ENCODE peak calls at places on chromosome 22, in four cellular contexts. One of them, this sample, is unnamed.

GRCh38 chr22:30214703-30215405 is 31.7 kb downstream of the LIF start:
- DNase-seq in AML-193: no peak
- DNase-seq in tibial artery: no peak
- DNase-seq in stimulated activated CD8-positive, alpha-beta memory T cell treated with anti-CD3 and anti-CD28 coated beads, Interleukin-15, amount 100 ng/mL, for 4 hours: no peak
- DNase-seq in this sample: no peak

GRCh38 chr22:47610766-47611165 is 848.3 kb downstream of the TBC1D22A start:
- DNase-seq in tibial artery: no peak
- DNase-seq in AML-193: no peak
- DNase-seq in stimulated activated CD8-positive, alpha-beta memory T cell treated with anti-CD3 and anti-CD28 coated beads, Interleukin-15, amount 100 ng/mL, for 4 hours: no peak
- DNase-seq in this sample: no peak

GRCh38 chr22:27992294-27993165 is 73.5 kb upstream of the PITPNB start:
- DNase-seq in stimulated activated CD8-positive, alpha-beta memory T cell treated with anti-CD3 and anti-CD28 coated beads, Interleukin-15, amount 100 ng/mL, for 4 hours: no peak
- DNase-seq in tibial artery: peak
- DNase-seq in AML-193: no peak
- DNase-seq in this sample: no peak

GRCh38 chr22:48885919-48886305 is 941.8 kb downstream of the BRD1 start:
- DNase-seq in stimulated activated CD8-positive, alpha-beta memory T cell treated with anti-CD3 and anti-CD28 coated beads, Interleukin-15, amount 100 ng/mL, for 4 hours: no peak
- DNase-seq in tibial artery: peak
- DNase-seq in AML-193: no peak
- DNase-seq in this sample: no peak

GRCh38 chr22:22210375-22210774 is 34.2 kb upstream of the VPREB1 start:
- DNase-seq in tibial artery: no peak
- DNase-seq in stimulated activated CD8-positive, alpha-beta memory T cell treated with anti-CD3 and anti-CD28 coated beads, Interleukin-15, amount 100 ng/mL, for 4 hours: peak
- DNase-seq in AML-193: no peak
- DNase-seq in this sample: no peak

GRCh38 chr22:47048123-47049077 is 285.9 kb downstream of the TBC1D22A start:
- DNase-seq in tibial artery: no peak
- DNase-seq in AML-193: no peak
- DNase-seq in stimulated activated CD8-positive, alpha-beta memory T cell treated with anti-CD3 and anti-CD28 coated beads, Interleukin-15, amount 100 ng/mL, for 4 hours: no peak
- DNase-seq in this sample: no peak

GRCh38 chr22:25114369-25115362 is 85.0 kb upstream of the CRYBB3 start:
- DNase-seq in tibial artery: no peak
- DNase-seq in stimulated activated CD8-positive, alpha-beta memory T cell treated with anti-CD3 and anti-CD28 coated beads, Interleukin-15, amount 100 ng/mL, for 4 hours: no peak
- DNase-seq in AML-193: no peak
- DNase-seq in this sample: no peak

GRCh38 chr22:20150381-20151275 is at the start of gene CCDC188:
- DNase-seq in tibial artery: no peak
- DNase-seq in stimulated activated CD8-positive, alpha-beta memory T cell treated with anti-CD3 and anti-CD28 coated beads, Interleukin-15, amount 100 ng/mL, for 4 hours: no peak
- DNase-seq in AML-193: no peak
- DNase-seq in this sample: no peak

GRCh38 chr22:42357634-42358296 is 74.4 kb downstream of the NFAM1 start:
- DNase-seq in AML-193: no peak
- DNase-seq in stimulated activated CD8-positive, alpha-beta memory T cell treated with anti-CD3 and anti-CD28 coated beads, Interleukin-15, amount 100 ng/mL, for 4 hours: no peak
- DNase-seq in tibial artery: no peak
- DNase-seq in this sample: no peak

GRCh38 chr22:44574057-44574456 is 76.0 kb upstream of the RTL6 start:
- DNase-seq in tibial artery: peak
- DNase-seq in stimulated activated CD8-positive, alpha-beta memory T cell treated with anti-CD3 and anti-CD28 coated beads, Interleukin-15, amount 100 ng/mL, for 4 hours: no peak
- DNase-seq in AML-193: no peak
- DNase-seq in this sample: peak

GRCh38 chr22:38481162-38481870 is 13.4 kb downstream of the KDELR3 start:
- DNase-seq in AML-193: no peak
- DNase-seq in stimulated activated CD8-positive, alpha-beta memory T cell treated with anti-CD3 and anti-CD28 coated beads, Interleukin-15, amount 100 ng/mL, for 4 hours: no peak
- DNase-seq in tibial artery: no peak
- DNase-seq in this sample: peak

GRCh38 chr22:48717076-48717810 is 1110.4 kb downstream of the BRD1 start:
- DNase-seq in tibial artery: peak
- DNase-seq in stimulated activated CD8-positive, alpha-beta memory T cell treated with anti-CD3 and anti-CD28 coated beads, Interleukin-15, amount 100 ng/mL, for 4 hours: no peak
- DNase-seq in AML-193: no peak
- DNase-seq in this sample: no peak

GRCh38 chr22:19812910-19813309 is 41.8 kb downstream of the GNB1L start:
- DNase-seq in AML-193: no peak
- DNase-seq in tibial artery: peak
- DNase-seq in stimulated activated CD8-positive, alpha-beta memory T cell treated with anti-CD3 and anti-CD28 coated beads, Interleukin-15, amount 100 ng/mL, for 4 hours: no peak
- DNase-seq in this sample: no peak

GRCh38 chr22:44019416-44019815 is 4.7 kb upstream of the PARVB start:
- DNase-seq in tibial artery: no peak
- DNase-seq in stimulated activated CD8-positive, alpha-beta memory T cell treated with anti-CD3 and anti-CD28 coated beads, Interleukin-15, amount 100 ng/mL, for 4 hours: no peak
- DNase-seq in AML-193: no peak
- DNase-seq in this sample: no peak

GRCh38 chr22:46308283-46308988 is 11.8 kb downstream of the GTSE1 start:
- DNase-seq in stimulated activated CD8-positive, alpha-beta memory T cell treated with anti-CD3 and anti-CD28 coated beads, Interleukin-15, amount 100 ng/mL, for 4 hours: no peak
- DNase-seq in AML-193: no peak
- DNase-seq in tibial artery: no peak
- DNase-seq in this sample: no peak

GRCh38 chr22:32050678-32051515 is 7.8 kb downstream of the SLC5A1 start:
- DNase-seq in stimulated activated CD8-positive, alpha-beta memory T cell treated with anti-CD3 and anti-CD28 coated beads, Interleukin-15, amount 100 ng/mL, for 4 hours: peak
- DNase-seq in tibial artery: no peak
- DNase-seq in AML-193: no peak
- DNase-seq in this sample: peak

GRCh38 chr22:35914665-35915476 is 113.8 kb downstream of the RBFOX2 start:
- DNase-seq in stimulated activated CD8-positive, alpha-beta memory T cell treated with anti-CD3 and anti-CD28 coated beads, Interleukin-15, amount 100 ng/mL, for 4 hours: no peak
- DNase-seq in tibial artery: peak
- DNase-seq in AML-193: no peak
- DNase-seq in this sample: peak

GRCh38 chr22:19319281-19319680 is 27.8 kb upstream of the CLTCL1 start:
- DNase-seq in stimulated activated CD8-positive, alpha-beta memory T cell treated with anti-CD3 and anti-CD28 coated beads, Interleukin-15, amount 100 ng/mL, for 4 hours: no peak
- DNase-seq in AML-193: no peak
- DNase-seq in tibial artery: no peak
- DNase-seq in this sample: no peak

GRCh38 chr22:20867179-20868099 is 8.6 kb downstream of the SNAP29 start:
- DNase-seq in AML-193: peak
- DNase-seq in tibial artery: no peak
- DNase-seq in stimulated activated CD8-positive, alpha-beta memory T cell treated with anti-CD3 and anti-CD28 coated beads, Interleukin-15, amount 100 ng/mL, for 4 hours: no peak
- DNase-seq in this sample: peak

GRCh38 chr22:37843746-37844089 is 416 bp downstream of the ANKRD54 start:
- DNase-seq in AML-193: peak
- DNase-seq in stimulated activated CD8-positive, alpha-beta memory T cell treated with anti-CD3 and anti-CD28 coated beads, Interleukin-15, amount 100 ng/mL, for 4 hours: no peak
- DNase-seq in tibial artery: peak
- DNase-seq in this sample: no peak

GRCh38 chr22:21444701-21445436 is 22.3 kb upstream of the TMEM191C start:
- DNase-seq in AML-193: no peak
- DNase-seq in stimulated activated CD8-positive, alpha-beta memory T cell treated with anti-CD3 and anti-CD28 coated beads, Interleukin-15, amount 100 ng/mL, for 4 hours: no peak
- DNase-seq in tibial artery: peak
- DNase-seq in this sample: peak

GRCh38 chr22:46941958-46942815 is 179.7 kb downstream of the TBC1D22A start:
- DNase-seq in tibial artery: no peak
- DNase-seq in stimulated activated CD8-positive, alpha-beta memory T cell treated with anti-CD3 and anti-CD28 coated beads, Interleukin-15, amount 100 ng/mL, for 4 hours: no peak
- DNase-seq in AML-193: no peak
- DNase-seq in this sample: peak

GRCh38 chr22:19987394-19988306 is 29.0 kb downstream of the ARVCF start:
- DNase-seq in tibial artery: no peak
- DNase-seq in AML-193: no peak
- DNase-seq in stimulated activated CD8-positive, alpha-beta memory T cell treated with anti-CD3 and anti-CD28 coated beads, Interleukin-15, amount 100 ng/mL, for 4 hours: no peak
- DNase-seq in this sample: no peak

GRCh38 chr22:31829505-31829904 is 75.7 kb downstream of the DEPDC5 start:
- DNase-seq in stimulated activated CD8-positive, alpha-beta memory T cell treated with anti-CD3 and anti-CD28 coated beads, Interleukin-15, amount 100 ng/mL, for 4 hours: no peak
- DNase-seq in AML-193: no peak
- DNase-seq in tibial artery: no peak
- DNase-seq in this sample: peak

GRCh38 chr22:39419911-39420310 is 20.3 kb downstream of the TAB1 start:
- DNase-seq in AML-193: no peak
- DNase-seq in tibial artery: no peak
- DNase-seq in stimulated activated CD8-positive, alpha-beta memory T cell treated with anti-CD3 and anti-CD28 coated beads, Interleukin-15, amount 100 ng/mL, for 4 hours: no peak
- DNase-seq in this sample: no peak

GRCh38 chr22:25508161-25508560 is 56.3 kb upstream of the GRK3 start:
- DNase-seq in AML-193: no peak
- DNase-seq in stimulated activated CD8-positive, alpha-beta memory T cell treated with anti-CD3 and anti-CD28 coated beads, Interleukin-15, amount 100 ng/mL, for 4 hours: no peak
- DNase-seq in tibial artery: no peak
- DNase-seq in this sample: no peak